ENCODE peak calls at places on chromosomes 5 and 9, in nine cellular contexts. F, C, N, T, E, S, J, Z and R are unnamed samples.

GRCh38 chr9:6413365-6414263 is 615 bp downstream of the UHRF2 start:
- DNase-seq in J (peak; percentile 71), C (peak; percentile 57), Z (peak; percentile 61), S (no peak), N (peak; percentile 61), T (peak; percentile 53), F (peak; percentile 6), E (peak; percentile 77), R (peak; percentile 42)

GRCh38 chr5:59652449-59652848 is 241.1 kb downstream of the PDE4D start:
- DNase-seq in T (no peak), E (no peak), N (no peak), S (no peak), Z (no peak), F (no peak), C (no peak), J (no peak), R (no peak)

GRCh38 chr5:81303563-81303962 is 2.2 kb downstream of the ZCCHC9 start:
- DNase-seq in J (no peak), Z (no peak), N (no peak), T (peak; percentile 87), F (peak; percentile 92), S (no peak), C (no peak), E (no peak), R (no peak)

GRCh38 chr9:111969061-111969460 is 72.4 kb downstream of the UGCG start:
- DNase-seq in F (no peak), E (no peak), C (no peak), N (no peak), S (no peak), Z (no peak), J (no peak), T (peak; percentile 43), R (no peak)

GRCh38 chr5:10563940-10564837 is at the start of gene ANKRD33B:
- DNase-seq in Z (peak; percentile 76), J (peak; percentile 91), S (no peak), T (peak; percentile 79), F (peak; percentile 88), C (peak; percentile 90), E (peak; percentile 78), N (peak; percentile 84), R (peak; percentile 88)

GRCh38 chr5:143653256-143653655 is 158.7 kb upstream of the HMHB1 start:
- DNase-seq in C (no peak), F (peak; percentile 26), T (no peak), S (no peak), Z (no peak), N (no peak), J (no peak), E (no peak), R (no peak)

GRCh38 chr9:73039253-73039915 is 86.5 kb upstream of the ALDH1A1 start:
- DNase-seq in Z (peak; percentile 41), T (peak; percentile 38), C (no peak), S (no peak), N (no peak), E (no peak), J (no peak), F (no peak), R (no peak)

GRCh38 chr5:31329722-31330121 is 136.2 kb downstream of the CDH6 start:
- DNase-seq in F (no peak), N (no peak), Z (no peak), E (no peak), C (no peak), T (peak; percentile 2), J (no peak), S (no peak), R (no peak)

GRCh38 chr9:93467062-93467416 is 13.7 kb upstream of the FAM120AOS start:
- DNase-seq in N (no peak), S (no peak), F (peak; percentile 34), E (no peak), J (no peak), Z (no peak), T (no peak), C (no peak), R (no peak)

GRCh38 chr9:97895695-97896332 is 26.5 kb downstream of the TRMO start:
- DNase-seq in E (no peak), S (peak; percentile 23), Z (no peak), J (peak; percentile 37), T (peak; percentile 64), C (peak; percentile 65), F (peak; percentile 53), N (peak; percentile 83), R (peak; percentile 16)

GRCh38 chr9:37969130-37969529 is 65.2 kb upstream of the SLC25A51 start:
- DNase-seq in S (no peak), T (peak; percentile 30), C (no peak), J (no peak), E (no peak), Z (peak; percentile 87), F (no peak), N (no peak), R (no peak)

GRCh38 chr5:151740336-151740942 is 18.0 kb downstream of the ATOX1 start:
- DNase-seq in J (peak; percentile 70), F (peak; percentile 76), E (peak; percentile 70), N (peak; percentile 89), S (no peak), Z (peak; percentile 92), T (peak; percentile 98), C (peak; percentile 77), R (peak; percentile 75)

GRCh38 chr9:33447404-33448158 is at the start of gene AQP3:
- DNase-seq in Z (peak; percentile 86), C (peak; percentile 87), S (no peak), F (peak; percentile 37), N (peak; percentile 89), J (peak; percentile 73), E (peak; percentile 88), T (peak; percentile 73), R (peak; percentile 83)

GRCh38 chr5:173399846-173400245 is 71.6 kb upstream of the STC2 start:
- DNase-seq in Z (no peak), T (no peak), J (no peak), E (no peak), C (no peak), N (no peak), S (no peak), F (no peak), R (no peak)

GRCh38 chr9:125272697-125273096 is 11.1 kb downstream of the GAPVD1 start:
- DNase-seq in C (no peak), E (no peak), Z (peak; percentile 58), N (no peak), T (no peak), S (no peak), F (peak; percentile 68), J (no peak), R (no peak)

GRCh38 chr9:89597711-89598707 is 6.8 kb upstream of the GADD45G start:
- DNase-seq in S (no peak), C (peak; percentile 74), N (peak; percentile 85), T (peak; percentile 68), J (peak; percentile 68), F (peak; percentile 71), E (peak; percentile 65), Z (peak; percentile 78), R (peak; percentile 70)

GRCh38 chr5:611731-612486 is at the start of gene CEP72:
- DNase-seq in S (peak; percentile 52), F (peak; percentile 88), T (peak; percentile 96), N (peak; percentile 91), C (peak; percentile 95), Z (peak; percentile 97), E (peak; percentile 99), J (peak; percentile 90), R (peak; percentile 90)

GRCh38 chr9:107172160-107172978 is 110.7 kb upstream of the RAD23B start:
- DNase-seq in S (peak; percentile 70), N (peak; percentile 82), Z (peak; percentile 89), J (peak; percentile 73), E (peak; percentile 63), F (peak; percentile 84), T (peak; percentile 78), C (peak; percentile 82), R (peak; percentile 76)

GRCh38 chr5:157708866-157709265 is 22.4 kb upstream of the THG1L start:
- DNase-seq in F (no peak), N (no peak), T (no peak), J (no peak), Z (no peak), S (no peak), E (no peak), C (no peak), R (no peak)
- TF ChIP-seq EZH2phosphoT487 in F (no peak), N (no peak), T (no peak), J (no peak), Z (no peak), S (no peak), E (no peak), C (no peak), R (no peak)

GRCh38 chr5:24068507-24068906 is 561.1 kb downstream of the PRDM9 start:
- DNase-seq in S (no peak), F (peak; percentile 72), C (no peak), N (no peak), E (no peak), Z (no peak), J (no peak), T (no peak), R (no peak)
- H3K4me3 ChIP-seq in S (no peak overlapping the region), F (no peak overlapping the region), C (no peak overlapping the region), N (no peak overlapping the region), E (no peak overlapping the region), Z (no peak overlapping the region), J (no peak overlapping the region), T (no peak overlapping the region), R (no peak overlapping the region)

DNA sequence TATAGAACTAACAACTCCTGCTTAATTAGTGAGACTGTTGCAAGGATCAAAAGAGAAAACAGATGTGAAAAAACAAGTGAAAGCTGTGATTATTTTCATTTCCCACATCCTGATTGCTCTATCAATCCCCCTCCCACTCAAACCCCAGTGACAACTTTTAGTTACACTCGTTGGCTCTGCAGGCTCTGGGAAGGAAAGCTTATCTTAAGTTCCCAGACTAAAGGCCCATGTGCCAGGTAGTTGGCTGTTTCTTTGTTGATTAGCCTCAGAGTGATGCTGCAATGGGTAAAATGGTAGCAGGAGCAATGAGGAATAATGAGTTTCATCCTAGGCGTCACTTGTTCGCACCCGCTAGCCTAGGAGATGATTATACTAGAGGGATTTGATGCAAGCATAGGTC is 133.3 kb upstream of the IFNE start:
- DNase-seq in T (no peak), Z (no peak), F (no peak), C (no peak), S (no peak), J (no peak), N (peak; percentile 11), E (no peak), R (no peak)
- TF ChIP-seq EZH2phosphoT487 in T (no peak), Z (no peak), F (no peak), C (no peak), S (no peak), J (no peak), N (no peak), E (no peak), R (no peak)

GRCh38 chr5:43309122-43309521 is 4.1 kb downstream of the HMGCS1 start:
- DNase-seq in F (no peak), Z (no peak), E (no peak), T (no peak), S (no peak), C (peak; percentile 31), J (no peak), N (peak; percentile 22), R (no peak)

GRCh38 chr5:43312076-43312620 is 1.1 kb downstream of the HMGCS1 start:
- DNase-seq in C (peak; percentile 12), J (peak; percentile 20), E (no peak), F (no peak), S (no peak), N (no peak), Z (no peak), T (peak; percentile 7), R (no peak)

GRCh38 chr5:43312699-43313034 is 545 bp downstream of the HMGCS1 start:
- DNase-seq in C (no peak), N (no peak), S (no peak), F (peak; percentile 46), J (peak; percentile 58), E (no peak), T (no peak), Z (no peak), R (peak; percentile 40)

GRCh38 chr5:43313035-43313853 is at the start of gene HMGCS1:
- DNase-seq in E (peak; percentile 94), J (peak; percentile 99), Z (peak; percentile 98), N (peak; percentile 99), T (peak; percentile 99), C (peak; percentile 98), F (peak; percentile 99), S (peak; percentile 99), R (peak; percentile 99)

GRCh38 chr5:43309657-43310056 is 3.6 kb downstream of the HMGCS1 start:
- DNase-seq in J (no peak), C (peak; percentile 23), N (no peak), F (peak; percentile 58), Z (no peak), T (no peak), E (no peak), S (no peak), R (no peak)
- H3K4me3 ChIP-seq in J (peak overlapping the region; percentile 23), C (peak overlapping the region; percentile 79), N (peak overlapping the region; percentile 77), F (peak overlapping the region; percentile 9), Z (peak overlapping the region; percentile 10), T (no peak overlapping the region), E (no peak overlapping the region), S (no peak overlapping the region), R (no peak overlapping the region)